ENCODE peak calls at places on chromosome 3, in six cellular contexts. K is glutamatergic neuron, X is heart right ventricle, S is tibial nerve, V is lower leg skin, I is AG04450. R is an unnamed sample.

GRCh38 chr3:27219127-27219860 is 149.9 kb downstream of the NEK10 start:
- DNase-seq in K (no peak), X (no peak), S (no peak), V (no peak), I (no peak), R (no peak)

GRCh38 chr3:15356186-15356585 is 23.8 kb upstream of the SH3BP5 start:
- DNase-seq in K (no peak), X (no peak), S (no peak), V (no peak), I (no peak), R (no peak)

GRCh38 chr3:164278550-164278949 is 799.7 kb downstream of the SI start:
- DNase-seq in K (no peak), X (no peak), S (no peak), V (no peak), I (no peak), R (no peak)

GRCh38 chr3:165158011-165158410 is 38.2 kb downstream of the SLITRK3 start:
- DNase-seq in K (no peak), X (no peak), S (no peak), V (no peak), I (no peak), R (no peak)

GRCh38 chr3:15601046-15601398 is 347 bp downstream of the HACL1 start:
- DNase-seq in K (no peak), X (no peak), S (no peak), V (no peak), I (no peak), R (no peak)

GRCh38 chr3:139906441-139906840 is 28.5 kb upstream of the CLSTN2 start:
- DNase-seq in K (no peak), X (no peak), S (no peak), V (no peak), I (no peak), R (no peak)

GRCh38 chr3:32335365-32336122 is 56.1 kb upstream of the CMTM7 start:
- DNase-seq in K (no peak), X (no peak), S (no peak), V (no peak), I (no peak), R (no peak)

GRCh38 chr3:128079823-128080222 is 27.6 kb downstream of the SEC61A1 start:
- DNase-seq in K (no peak), X (no peak), S (no peak), V (no peak), I (no peak), R (no peak)

GRCh38 chr3:133927543-133928066 is 31.9 kb upstream of the RAB6B start:
- DNase-seq in K (peak), X (peak), S (no peak), V (no peak), I (no peak), R (peak)

GRCh38 chr3:152320201-152320617 is 51.5 kb downstream of the MBNL1 start:
- DNase-seq in K (no peak), X (no peak), S (no peak), V (no peak), I (no peak), R (no peak)

GRCh38 chr3:86702381-86702958 is 288.5 kb downstream of the VGLL3 start:
- DNase-seq in K (no peak), X (no peak), S (no peak), V (no peak), I (no peak), R (no peak)

DNA sequence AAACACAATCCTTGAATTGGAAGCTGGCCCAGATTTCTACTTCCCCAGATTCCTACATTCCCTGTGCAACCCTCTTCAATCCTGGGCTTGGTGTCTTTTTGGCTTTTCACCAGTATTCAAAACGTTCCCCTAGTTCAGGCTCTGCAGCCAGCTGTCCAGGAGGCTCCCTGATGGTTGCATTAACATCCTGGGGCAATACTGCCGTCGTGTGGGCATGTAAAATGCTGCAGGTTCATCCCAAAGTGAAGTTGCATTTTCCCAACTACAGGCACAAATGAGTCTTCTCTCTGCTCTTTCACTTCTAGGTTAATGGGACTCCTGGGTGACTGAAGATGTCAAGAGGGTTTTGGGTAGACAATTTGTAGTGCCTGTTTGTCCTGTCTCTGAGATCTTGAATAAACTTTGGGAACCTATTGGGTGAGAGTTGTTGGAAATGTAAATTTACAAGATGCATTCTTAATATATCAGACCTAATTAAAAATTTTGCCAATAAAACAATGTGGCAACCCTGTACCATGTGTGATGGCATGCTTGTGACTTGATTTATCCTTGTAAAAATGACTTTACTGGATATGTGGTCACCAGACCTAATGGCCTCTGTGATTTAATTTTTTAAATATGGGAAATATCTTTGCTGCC is 28.6 kb downstream of the SOX14 start:
- DNase-seq in K (peak), X (no peak), S (no peak), V (no peak), I (no peak), R (no peak)
- TF ChIP-seq CTCF in K (peak), X (peak), S (no peak), V (no peak), I (peak), R (peak)

DNA sequence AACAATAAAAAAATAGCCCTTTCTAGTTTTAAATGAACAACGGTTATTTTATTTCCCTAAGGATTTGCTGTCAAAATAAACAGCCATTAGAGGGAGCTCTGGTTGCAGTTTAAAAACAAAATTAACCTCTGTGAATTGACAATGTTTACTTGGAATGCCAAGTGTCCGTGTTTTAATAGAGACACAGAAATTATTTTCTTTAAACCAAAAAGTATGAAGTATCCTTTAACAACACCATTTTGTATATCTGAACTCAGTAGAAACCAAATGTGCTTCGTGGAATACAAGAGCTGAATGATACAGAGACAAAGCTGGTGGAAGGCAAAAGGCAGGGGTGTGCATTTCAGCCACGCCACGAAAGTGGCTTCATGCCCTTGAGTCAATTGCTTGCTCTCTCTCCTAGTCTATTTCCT is 74.4 kb downstream of the MOBP start:
- DNase-seq in K (no peak), X (no peak), S (no peak), V (no peak), I (no peak), R (no peak)
- TF ChIP-seq CTCF in K (peak), X (peak), S (peak), V (no peak), I (peak), R (peak)

DNA sequence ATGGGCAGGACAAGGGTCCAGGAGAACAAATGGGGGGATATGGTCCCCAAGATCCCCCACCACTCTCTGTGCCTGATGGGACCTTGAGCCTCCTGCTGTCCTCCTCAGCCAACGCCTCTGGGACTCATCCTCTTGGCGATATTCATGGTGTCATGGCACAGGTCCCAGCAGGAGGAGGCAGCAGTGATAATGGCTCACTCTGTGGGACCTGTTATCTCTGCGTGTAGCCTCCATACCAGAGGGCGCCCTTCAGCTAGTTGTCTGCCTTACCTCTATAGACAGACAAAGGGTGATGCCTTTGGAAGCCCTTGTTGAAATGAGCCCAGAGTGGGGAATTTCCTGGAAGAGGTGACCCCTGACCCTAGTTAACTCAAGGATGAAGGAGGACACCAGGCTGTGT is 7.4 kb downstream of the ZBTB47 start:
- DNase-seq in K (no peak), X (no peak), S (no peak), V (no peak), I (no peak), R (no peak)
- TF ChIP-seq CTCF in K (no peak), X (peak), S (no peak), V (no peak), I (no peak), R (peak)

GRCh38 chr3:194138732-194139084 is 2.8 kb downstream of the HES1 start:
- DNase-seq in K (no peak), X (no peak), S (no peak), V (no peak), I (no peak), R (no peak)

GRCh38 chr3:194135806-194136518 is at the start of gene HES1:
- DNase-seq in K (peak), X (peak), S (peak), V (peak), I (peak), R (peak)

GRCh38 chr3:194138098-194138474 is 2.1 kb downstream of the HES1 start:
- DNase-seq in K (no peak), X (no peak), S (no peak), V (no peak), I (no peak), R (no peak)

GRCh38 chr3:194136519-194137313 is 768 bp downstream of the HES1 start:
- DNase-seq in K (peak), X (no peak), S (peak), V (peak), I (peak), R (no peak)

GRCh38 chr3:194137314-194138097 is 1.6 kb downstream of the HES1 start:
- DNase-seq in K (peak), X (peak), S (peak), V (peak), I (no peak), R (peak)
- TF ChIP-seq CTCF in K (peak), X (peak), S (peak), V (no peak), I (peak), R (peak)

GRCh38 chr3:52233968-52234367 is 5.0 kb downstream of the TWF2 start:
- DNase-seq in K (no peak), X (peak), S (no peak), V (no peak), I (no peak), R (no peak)

GRCh38 chr3:52230889-52231499 is 5.5 kb upstream of the TLR9 start:
- DNase-seq in K (no peak), X (no peak), S (no peak), V (no peak), I (no peak), R (no peak)

GRCh38 chr3:52233108-52233591 is 5.8 kb downstream of the TWF2 start:
- DNase-seq in K (no peak), X (no peak), S (no peak), V (no peak), I (no peak), R (no peak)

GRCh38 chr3:52231502-52232278 is 6.2 kb upstream of the TLR9 start:
- DNase-seq in K (peak), X (peak), S (peak), V (peak), I (no peak), R (peak)

DNA sequence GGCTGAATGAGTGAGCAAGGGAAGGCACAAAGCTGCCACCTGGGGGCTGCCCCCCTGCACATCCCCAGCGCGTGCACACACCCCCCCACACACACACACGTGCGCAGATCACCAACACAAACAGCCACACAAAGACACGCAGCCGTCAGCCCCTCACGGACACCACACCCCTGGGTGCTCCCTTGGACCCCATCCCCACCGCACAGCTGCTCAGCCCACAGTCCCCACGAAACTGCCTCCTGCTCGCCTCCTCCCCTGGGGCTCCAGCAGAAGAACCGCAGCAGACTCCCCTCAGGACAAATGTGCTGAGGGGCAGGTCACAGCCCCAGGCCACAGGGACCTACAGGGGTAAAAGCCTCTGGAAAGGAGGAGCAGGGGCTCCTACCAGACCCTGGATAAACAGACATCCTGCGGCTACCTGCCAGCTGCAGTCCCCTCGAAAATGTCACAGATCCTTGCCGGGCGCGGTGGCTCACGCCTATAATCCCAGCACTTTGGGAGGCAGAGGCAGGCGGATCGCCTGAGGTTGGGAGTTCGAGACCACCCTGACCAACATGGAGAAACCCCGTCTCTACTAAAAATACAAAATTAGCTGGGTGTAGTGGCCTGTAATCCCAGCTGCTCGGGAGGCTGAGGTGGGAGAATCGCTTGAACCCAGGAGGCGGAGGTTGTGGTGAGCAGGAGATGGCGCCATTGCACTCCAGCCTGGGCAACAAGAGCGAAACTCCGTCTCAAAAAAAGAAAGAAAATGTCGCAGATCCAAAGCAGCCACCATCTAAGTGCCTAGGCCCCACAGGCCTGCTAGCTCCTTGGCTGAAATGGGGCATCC is 6.5 kb downstream of the TWF2 start:
- DNase-seq in K (no peak), X (no peak), S (no peak), V (no peak), I (no peak), R (no peak)
- TF ChIP-seq CTCF in K (peak), X (peak), S (no peak), V (no peak), I (no peak), R (peak)

GRCh38 chr3:12829886-12830784 is 11.2 kb downstream of the RPL32 start:
- DNase-seq in K (no peak), X (no peak), S (no peak), V (no peak), I (no peak), R (no peak)

GRCh38 chr3:12832350-12833225 is 8.8 kb downstream of the RPL32 start:
- DNase-seq in K (no peak), X (no peak), S (no peak), V (no peak), I (no peak), R (no peak)

GRCh38 chr3:12831582-12831866 is 9.8 kb downstream of the RPL32 start:
- DNase-seq in K (no peak), X (no peak), S (no peak), V (no peak), I (no peak), R (no peak)

GRCh38 chr3:12829404-12829803 is 12.0 kb downstream of the RPL32 start:
- DNase-seq in K (no peak), X (no peak), S (no peak), V (no peak), I (no peak), R (no peak)

GRCh38 chr3:12830785-12831581 is 10.4 kb downstream of the RPL32 start:
- DNase-seq in K (no peak), X (no peak), S (no peak), V (no peak), I (no peak), R (no peak)
- TF ChIP-seq CTCF in K (peak), X (no peak), S (peak), V (no peak), I (peak), R (no peak)

GRCh38 chr3:56042326-56042951 is 425.8 kb downstream of the ERC2 start:
- DNase-seq in K (no peak), X (no peak), S (no peak), V (no peak), I (peak), R (no peak)
- TF ChIP-seq CTCF in K (peak), X (peak), S (peak), V (no peak), I (peak), R (peak)

DNA sequence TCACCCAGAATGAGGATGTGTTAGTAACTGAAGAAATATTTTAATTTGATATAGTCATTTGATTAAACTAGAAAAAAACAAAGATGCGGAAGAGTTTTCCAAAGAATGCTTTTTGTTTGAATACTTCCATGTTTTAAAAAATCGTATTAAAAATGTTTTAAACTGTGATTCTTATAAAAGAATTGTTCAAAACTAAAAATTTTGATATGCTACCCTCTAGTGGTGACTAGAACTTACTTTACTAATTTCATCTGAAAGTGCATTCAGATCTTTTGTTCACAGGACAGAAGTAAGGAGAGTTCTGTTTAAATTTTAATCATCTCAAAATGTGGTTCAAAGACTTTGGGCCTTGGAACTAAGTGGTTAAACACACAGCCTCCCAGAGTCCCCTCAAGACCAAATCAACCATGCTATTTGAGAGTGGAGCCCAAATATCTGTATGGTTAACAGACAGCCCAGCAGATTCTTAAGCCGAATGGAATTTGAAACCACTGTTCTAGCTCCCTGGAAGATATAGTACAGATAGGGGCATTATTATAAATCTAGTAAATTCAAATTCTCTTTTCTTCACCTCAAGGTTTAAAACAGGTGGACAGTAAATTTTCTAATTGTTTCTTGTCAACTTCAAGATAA is 45.2 kb upstream of the SYNPR start:
- DNase-seq in K (no peak), X (no peak), S (no peak), V (no peak), I (no peak), R (no peak)
- TF ChIP-seq CTCF in K (peak), X (peak), S (no peak), V (no peak), I (peak), R (peak)

DNA sequence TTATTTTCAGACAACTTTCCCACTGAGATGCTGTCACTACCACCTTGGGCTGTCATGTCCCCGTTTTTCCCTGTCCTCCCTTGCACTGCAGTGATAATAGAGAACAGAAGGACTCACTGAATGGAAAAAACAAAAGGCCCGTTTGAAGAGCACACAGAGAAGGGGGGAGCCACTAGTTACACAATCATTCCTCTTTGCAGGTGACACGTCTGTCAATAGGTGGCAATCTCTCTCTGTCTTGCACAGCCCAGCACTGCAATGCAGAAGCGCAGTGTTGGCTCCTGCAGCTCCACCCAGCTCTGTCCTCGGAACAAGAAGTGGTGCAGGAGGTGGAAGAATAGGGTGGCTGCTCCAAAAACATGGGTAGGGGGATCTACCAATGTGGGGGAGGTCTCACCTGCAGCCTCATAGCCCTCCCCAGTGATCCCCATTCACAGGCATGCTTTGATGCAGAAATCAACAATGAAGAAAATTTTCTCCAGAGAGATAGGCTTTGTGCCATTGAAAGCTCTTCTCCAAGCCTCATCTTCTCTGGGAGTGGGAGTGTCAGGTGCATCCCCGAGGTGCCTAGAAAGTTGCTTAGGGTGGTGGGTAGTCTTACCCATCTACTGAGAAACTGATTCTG is 31.8 kb downstream of the FSTL1 start:
- DNase-seq in K (peak), X (peak), S (no peak), V (no peak), I (no peak), R (no peak)
- TF ChIP-seq CTCF in K (no peak), X (peak), S (peak), V (peak), I (no peak), R (peak)

GRCh38 chr3:8838765-8839423 is 69.5 kb upstream of the OXTR start:
- DNase-seq in K (no peak), X (no peak), S (no peak), V (no peak), I (no peak), R (no peak)
- TF ChIP-seq CTCF in K (no peak), X (no peak), S (no peak), V (no peak), I (no peak), R (no peak)

R was measured in D721Med.